ENCODE peak calls at places on chromosomes 1 and 21, in eight cellular contexts. G, W, X, B, T, V, U and I are unnamed samples.

GRCh38 chr1:27972141-27972540 is 12.4 kb downstream of the XKR8 start:
- DNase-seq in U (no peak), T (no peak), G (no peak), X (no peak), W (no peak), B (no peak), V (no peak), I (no peak)

GRCh38 chr21:41739936-41740335 is 26.9 kb downstream of the RIPK4 start:
- DNase-seq in V (no peak), X (no peak), B (no peak), W (no peak), T (no peak), G (no peak), U (no peak), I (no peak)

GRCh38 chr1:182595641-182596240 is 6.7 kb upstream of the RNASEL start:
- DNase-seq in T (peak; percentile 63), G (peak; percentile 63), B (peak; percentile 69), W (peak; percentile 43), U (peak; percentile 78), X (peak; percentile 68), V (peak; percentile 80), I (peak; percentile 86)

GRCh38 chr1:152917794-152918193 is 9.4 kb downstream of the IVL start:
- DNase-seq in U (no peak), G (peak; percentile 12), X (peak; percentile 46), V (no peak), B (no peak), T (no peak), W (peak; percentile 18), I (peak; percentile 72)

GRCh38 chr1:170670751-170671628 is 7.1 kb downstream of the PRRX1 start:
- DNase-seq in W (no peak), U (peak; percentile 86), G (no peak), T (no peak), V (peak; percentile 74), X (no peak), B (peak; percentile 56), I (peak; percentile 82)

GRCh38 chr21:15804247-15804985 is 74.6 kb downstream of the USP25 start:
- DNase-seq in U (no peak), B (no peak), T (no peak), V (no peak), G (no peak), X (no peak), W (no peak), I (no peak)

GRCh38 chr21:38995755-38996154 is 187.5 kb downstream of the PSMG1 start:
- DNase-seq in U (no peak), X (no peak), B (no peak), G (no peak), W (no peak), V (no peak), T (no peak), I (no peak)

GRCh38 chr1:201126832-201127754 is at the start of gene ASCL5:
- DNase-seq in X (no peak), B (peak; percentile 44), G (peak; percentile 100), W (peak; percentile 72), V (peak; percentile 56), U (peak; percentile 46), T (no peak), I (peak; percentile 68)

GRCh38 chr21:44006017-44006624 is 6.0 kb upstream of the TRAPPC10 start:
- DNase-seq in G (peak; percentile 80), W (no peak), U (no peak), V (peak; percentile 62), B (no peak), T (no peak), X (no peak), I (no peak)

GRCh38 chr1:44747878-44748277 is 8.2 kb downstream of the KIF2C start:
- DNase-seq in B (no peak), U (peak; percentile 12), V (no peak), W (no peak), T (no peak), X (no peak), G (no peak), I (peak; percentile 50)
- TF ChIP-seq CTCF in B (peak; percentile 16), U (peak; percentile 19), V (no peak), W (peak; percentile 29), T (peak; percentile 39), X (peak; percentile 9), G (peak; percentile 20), I (peak; percentile 37)

DNA sequence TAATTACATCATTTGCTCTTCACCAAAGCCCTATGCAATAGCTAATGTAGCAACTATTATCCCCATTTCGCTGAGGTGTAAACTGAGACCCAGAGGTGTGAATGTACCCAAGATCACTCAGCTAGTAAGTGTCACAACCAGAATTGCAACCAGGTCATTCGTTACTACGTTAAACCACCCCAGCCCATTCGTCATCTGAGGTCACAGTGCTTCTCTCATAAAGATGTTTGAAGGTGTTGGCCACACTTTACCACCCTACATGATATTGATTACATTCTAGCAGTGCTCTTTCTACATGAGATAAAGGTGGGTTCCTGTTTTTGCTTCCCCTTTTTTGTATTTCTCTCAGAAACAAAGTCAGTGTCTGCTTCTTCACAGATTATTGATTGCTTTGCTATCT is 195.3 kb downstream of the ZBTB18 start:
- DNase-seq in X (no peak), G (no peak), T (no peak), U (no peak), B (no peak), W (no peak), V (no peak), I (no peak)
- TF ChIP-seq EZH2phosphoT487 in X (no peak), G (no peak), T (no peak), U (no peak), B (no peak), W (no peak), V (no peak), I (no peak)

DNA sequence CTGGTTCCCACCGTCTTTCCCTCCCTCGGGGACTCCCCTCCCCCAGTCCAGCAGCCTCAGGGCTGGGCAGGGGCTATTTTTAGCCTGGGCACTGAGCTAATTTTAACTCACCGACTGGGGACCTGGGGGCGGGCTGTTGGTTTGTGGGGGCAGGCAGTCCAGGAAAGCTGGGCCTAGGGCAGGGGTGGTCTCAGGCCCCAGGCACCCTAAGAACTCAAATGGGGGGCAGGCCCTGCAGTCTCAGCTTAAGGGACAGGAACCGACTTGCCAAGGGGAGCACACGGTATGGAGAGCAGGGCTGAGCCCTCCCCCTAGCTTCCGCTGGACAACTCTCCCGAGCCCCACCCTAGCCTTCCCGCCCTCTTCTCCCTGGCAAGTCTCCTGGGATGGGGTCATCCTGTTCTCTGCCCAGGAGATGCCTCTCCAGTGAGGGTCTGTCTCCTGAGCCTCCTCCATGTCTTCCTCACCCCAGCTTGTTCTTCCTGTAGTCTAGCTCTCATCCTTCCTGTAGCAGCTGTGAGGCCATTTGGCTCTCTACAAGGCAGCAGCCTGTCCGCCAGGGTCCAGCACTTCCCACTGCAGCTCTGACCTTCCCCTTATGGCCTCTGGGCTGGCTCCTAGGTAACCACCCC is 10.1 kb downstream of the MEF2D start:
- DNase-seq in U (peak; percentile 66), W (no peak), X (peak; percentile 60), T (peak; percentile 43), G (no peak), V (peak; percentile 45), B (peak; percentile 46), I (peak; percentile 77)
- TF ChIP-seq CTCF in U (peak; percentile 36), W (peak; percentile 17), X (peak; percentile 5), T (no peak), G (no peak), V (no peak), B (no peak), I (peak; percentile 34)

GRCh38 chr1:117364240-117364639 is 3.0 kb upstream of the MAN1A2 start:
- DNase-seq in V (no peak), U (no peak), G (no peak), T (peak; percentile 50), B (no peak), X (no peak), W (no peak), I (no peak)
- TF ChIP-seq EZH2phosphoT487 in V (no peak), U (no peak), G (no peak), T (no peak), B (no peak), X (no peak), W (no peak), I (no peak)

GRCh38 chr1:151888972-151889570 is 20.2 kb downstream of the THEM4 start:
- DNase-seq in B (peak; percentile 23), T (peak; percentile 44), X (peak; percentile 47), U (peak; percentile 7), G (peak; percentile 62), V (peak; percentile 30), W (no peak), I (peak; percentile 65)
- TF ChIP-seq CTCF in B (peak; percentile 64), T (peak; percentile 80), X (peak; percentile 59), U (peak; percentile 57), G (peak; percentile 73), V (peak; percentile 59), W (peak; percentile 55), I (peak; percentile 62)